ENCODE peak calls at places on chromosomes 4 and X, in six cellular contexts. X is hippocampal formation; S is CD4-positive, alpha-beta T cell; Q is cardiac muscle cell; U is M059J; O is amniotic stem cell. F is an unnamed sample.

GRCh38 chrX:119539872-119540271 is 25.3 kb downstream of the STEEP1 start:
- DNase-seq in X (no peak), S (no peak), Q (no peak), U (no peak), O (no peak), F (no peak)

GRCh38 chr4:140993969-140994459 is 139.3 kb downstream of the RNF150 start:
- DNase-seq in X (no peak), S (no peak), Q (no peak), U (no peak), O (no peak), F (no peak)

GRCh38 chr4:108433832-108434231 is 186.5 kb upstream of the RPL34 start:
- DNase-seq in X (no peak), S (peak), Q (no peak), U (peak), O (peak), F (no peak)

GRCh38 chr4:140037353-140038030 is 116.5 kb downstream of the MAML3 start:
- DNase-seq in X (no peak), S (no peak), Q (no peak), U (peak), O (peak), F (no peak)

GRCh38 chr4:176422031-176422430 is 102.3 kb downstream of the SPCS3 start:
- DNase-seq in X (no peak), S (no peak), Q (no peak), U (no peak), O (no peak), F (no peak)

GRCh38 chr4:77052352-77052751 is 23.4 kb downstream of the CCNI start:
- DNase-seq in X (no peak), S (peak), Q (peak), U (peak), O (no peak), F (no peak)

GRCh38 chr4:127856485-127857447 is 23.9 kb upstream of the PLK4 start:
- DNase-seq in X (no peak), S (no peak), Q (no peak), U (peak), O (peak), F (no peak)

GRCh38 chr4:78659264-78659663 is 107.7 kb downstream of the ANXA3 start:
- DNase-seq in X (no peak), S (no peak), Q (no peak), U (peak), O (no peak), F (no peak)

GRCh38 chr4:123127218-123127617 is 204.8 kb upstream of the NUDT6 start:
- DNase-seq in X (no peak), S (no peak), Q (no peak), U (no peak), O (no peak), F (no peak)

GRCh38 chr4:26141916-26142638 is 178.7 kb upstream of the RBPJ start:
- DNase-seq in X (peak), S (no peak), Q (no peak), U (peak), O (no peak), F (no peak)

GRCh38 chrX:134512566-134512965 is 52.6 kb downstream of the HPRT1 start:
- DNase-seq in X (no peak), S (no peak), Q (no peak), U (peak), O (peak), F (no peak)

GRCh38 chr4:100875296-100876040 is 357.6 kb upstream of the EMCN start:
- DNase-seq in X (no peak), S (no peak), Q (no peak), U (peak), O (no peak), F (no peak)

GRCh38 chr4:76950846-76951321 is 1.3 kb downstream of the SEPTIN11 start:
- DNase-seq in X (peak), S (no peak), Q (peak), U (peak), O (no peak), F (no peak)

GRCh38 chr4:524196-524595 is 25.2 kb downstream of the PIGG start:
- DNase-seq in X (no peak), S (no peak), Q (no peak), U (no peak), O (no peak), F (no peak)

GRCh38 chr4:26648260-26648659 is 64.4 kb downstream of the TBC1D19 start:
- DNase-seq in X (no peak), S (no peak), Q (no peak), U (no peak), O (no peak), F (no peak)

GRCh38 chr4:158169516-158169915 is 3.3 kb downstream of the GASK1B start:
- DNase-seq in X (no peak), S (no peak), Q (no peak), U (peak), O (no peak), F (no peak)

GRCh38 chr4:83830138-83830537 is 294.2 kb downstream of the GPAT3 start:
- DNase-seq in X (no peak), S (no peak), Q (peak), U (no peak), O (no peak), F (no peak)

GRCh38 chr4:185965456-185966384 is 103.2 kb upstream of the TLR3 start:
- DNase-seq in X (no peak), S (no peak), Q (no peak), U (peak), O (no peak), F (no peak)

GRCh38 chr4:89123418-89123817 is 12.1 kb downstream of the TIGD2 start:
- DNase-seq in X (no peak), S (no peak), Q (no peak), U (peak), O (no peak), F (no peak)

GRCh38 chr4:147987252-147987651 is 255.4 kb downstream of the ARHGAP10 start:
- DNase-seq in X (no peak), S (no peak), Q (no peak), U (no peak), O (no peak), F (no peak)

GRCh38 chrX:86946569-86946968 is 571.0 kb upstream of the KLHL4 start:
- DNase-seq in X (no peak), S (no peak), Q (peak), U (peak), O (no peak), F (no peak)

GRCh38 chrX:137563681-137564651 is 2.0 kb upstream of the ZIC3 start:
- DNase-seq in X (no peak), S (no peak), Q (no peak), U (no peak), O (no peak), F (no peak)

GRCh38 chrX:104122829-104123228 is 10.5 kb downstream of the ZCCHC18 start:
- DNase-seq in X (no peak), S (no peak), Q (no peak), U (no peak), O (no peak), F (no peak)

GRCh38 chr4:30744957-30745640 is 24.9 kb downstream of the PCDH7 start:
- DNase-seq in X (no peak), S (no peak), Q (peak), U (no peak), O (peak), F (no peak)

GRCh38 chrX:13697440-13697839 is 8.5 kb downstream of the RAB9A start:
- DNase-seq in X (no peak), S (no peak), Q (no peak), U (no peak), O (no peak), F (no peak)

GRCh38 chr4:77473509-77473908 is 132.1 kb upstream of the CXCL13 start:
- DNase-seq in X (no peak), S (no peak), Q (no peak), U (no peak), O (no peak), F (no peak)

GRCh38 chrX:111394581-111394980 is 17.4 kb downstream of the DCX start:
- DNase-seq in X (no peak), S (no peak), Q (peak), U (no peak), O (no peak), F (no peak)

GRCh38 chr4:103054030-103054429 is 22.5 kb downstream of the SLC9B2 start:
- DNase-seq in X (no peak), S (no peak), Q (no peak), U (no peak), O (no peak), F (no peak)

GRCh38 chr4:140237616-140238352 is 83.8 kb upstream of the MAML3 start:
- DNase-seq in X (peak), S (no peak), Q (peak), U (peak), O (peak), F (peak)

GRCh38 chrX:153770606-153771175 is 6.6 kb downstream of the PLXNB3 start:
- DNase-seq in X (no peak), S (no peak), Q (no peak), U (no peak), O (no peak), F (no peak)

GRCh38 chr4:26891054-26891453 is 30.4 kb downstream of the STIM2 start:
- DNase-seq in X (no peak), S (no peak), Q (no peak), U (no peak), O (no peak), F (no peak)

GRCh38 chrX:33175201-33175600 is 36.1 kb downstream of the DMD start:
- DNase-seq in X (no peak), S (no peak), Q (no peak), U (no peak), O (no peak), F (no peak)

GRCh38 chr4:118033148-118034060 is 882 bp upstream of the NDST3 start:
- DNase-seq in X (peak), S (no peak), Q (peak), U (peak), O (no peak), F (peak)

GRCh38 chr4:23105759-23106370 is 413.1 kb downstream of the GBA3 start:
- DNase-seq in X (no peak), S (no peak), Q (no peak), U (no peak), O (no peak), F (no peak)

GRCh38 chr4:125101706-125102105 is 213.0 kb upstream of the FAT4 start:
- DNase-seq in X (no peak), S (no peak), Q (no peak), U (no peak), O (no peak), F (no peak)

GRCh38 chr4:140116442-140117104 is 37.4 kb downstream of the MAML3 start:
- DNase-seq in X (no peak), S (no peak), Q (no peak), U (peak), O (no peak), F (no peak)

GRCh38 chr4:30917946-30918345 is 197.8 kb downstream of the PCDH7 start:
- DNase-seq in X (no peak), S (no peak), Q (no peak), U (no peak), O (no peak), F (no peak)

GRCh38 chr4:4667643-4668081 is 125.8 kb upstream of the STX18 start:
- DNase-seq in X (no peak), S (no peak), Q (no peak), U (no peak), O (no peak), F (no peak)